ENCODE peak calls at places on chromosome 2, in five cellular contexts. S is HepG2, O is GM12878, E is K562, B is HCT116. Z is an unnamed sample.

GRCh38 chr2:238868616-238869292 is 20.9 kb downstream of the TWIST2 start:
- DNase-seq in S (peak), O (no peak), E (no peak), B (no peak), Z (peak)

GRCh38 chr2:95115418-95115817 is 6.2 kb downstream of the MRPS5 start:
- DNase-seq in S (peak), O (peak), E (peak), B (peak), Z (no peak)

GRCh38 chr2:40809156-40809555 is 357.3 kb upstream of the SLC8A1 start:
- DNase-seq in S (no peak), O (no peak), E (no peak), B (no peak), Z (no peak)

GRCh38 chr2:75100011-75100680 is 99.2 kb downstream of the TACR1 start:
- DNase-seq in S (no peak), O (no peak), E (no peak), B (no peak), Z (no peak)

GRCh38 chr2:212197776-212198175 is 340.8 kb downstream of the ERBB4 start:
- DNase-seq in S (no peak), O (no peak), E (no peak), B (no peak), Z (no peak)

GRCh38 chr2:156883828-156884615 is 373.5 kb upstream of the GALNT5 start:
- DNase-seq in S (no peak), O (no peak), E (no peak), B (no peak), Z (no peak)

GRCh38 chr2:46796843-46797625 is 118.6 kb downstream of the MCFD2 start:
- DNase-seq in S (no peak), O (no peak), E (no peak), B (no peak), Z (no peak)

GRCh38 chr2:17962874-17963273 is 84.4 kb downstream of the KCNS3 start:
- DNase-seq in S (no peak), O (no peak), E (no peak), B (no peak), Z (no peak)

GRCh38 chr2:65630643-65631042 is 198.2 kb upstream of the SPRED2 start:
- DNase-seq in S (no peak), O (no peak), E (no peak), B (no peak), Z (no peak)

GRCh38 chr2:102137138-102137537 is 5.4 kb upstream of the IL1R1 start:
- DNase-seq in S (no peak), O (no peak), E (no peak), B (no peak), Z (no peak)

GRCh38 chr2:105468655-105469042 is 69.8 kb upstream of the FHL2 start:
- DNase-seq in S (no peak), O (no peak), E (no peak), B (no peak), Z (no peak)

GRCh38 chr2:240509667-240510512 is 47.9 kb downstream of the ANKMY1 start:
- DNase-seq in S (no peak), O (no peak), E (no peak), B (no peak), Z (no peak)

GRCh38 chr2:8644605-8645175 is 37.2 kb upstream of the ID2 start:
- DNase-seq in S (no peak), O (no peak), E (peak), B (no peak), Z (no peak)

GRCh38 chr2:240252191-240252871 is 111.9 kb upstream of the OTOS start:
- DNase-seq in S (no peak), O (no peak), E (no peak), B (no peak), Z (no peak)

GRCh38 chr2:48424866-48425265 is 105.1 kb upstream of the STON1 start:
- DNase-seq in S (no peak), O (no peak), E (no peak), B (no peak), Z (no peak)

GRCh38 chr2:33395660-33396249 is 80.7 kb upstream of the RASGRP3 start:
- DNase-seq in S (peak), O (no peak), E (peak), B (peak), Z (no peak)

GRCh38 chr2:205024822-205025518 is 479.7 kb downstream of the PARD3B start:
- DNase-seq in S (peak), O (no peak), E (peak), B (peak), Z (peak)

GRCh38 chr2:85326946-85327756 is 638 bp downstream of the TGOLN2 start:
- DNase-seq in S (no peak), O (no peak), E (no peak), B (no peak), Z (no peak)

GRCh38 chr2:49616800-49617199 is 462.5 kb upstream of the FSHR start:
- DNase-seq in S (peak), O (no peak), E (no peak), B (no peak), Z (peak)

GRCh38 chr2:64260817-64261216 is 116.6 kb upstream of the PELI1 start:
- DNase-seq in S (no peak), O (peak), E (no peak), B (no peak), Z (no peak)

GRCh38 chr2:128787616-128788015 is 468.9 kb upstream of the HS6ST1 start:
- DNase-seq in S (no peak), O (no peak), E (no peak), B (no peak), Z (no peak)

GRCh38 chr2:54599326-54599710 is 124.1 kb upstream of the EML6 start:
- DNase-seq in S (no peak), O (no peak), E (no peak), B (no peak), Z (no peak)
- H3K27ac ChIP-seq in S (no peak), O (no peak), E (no peak), B (no peak), Z (no peak)

DNA sequence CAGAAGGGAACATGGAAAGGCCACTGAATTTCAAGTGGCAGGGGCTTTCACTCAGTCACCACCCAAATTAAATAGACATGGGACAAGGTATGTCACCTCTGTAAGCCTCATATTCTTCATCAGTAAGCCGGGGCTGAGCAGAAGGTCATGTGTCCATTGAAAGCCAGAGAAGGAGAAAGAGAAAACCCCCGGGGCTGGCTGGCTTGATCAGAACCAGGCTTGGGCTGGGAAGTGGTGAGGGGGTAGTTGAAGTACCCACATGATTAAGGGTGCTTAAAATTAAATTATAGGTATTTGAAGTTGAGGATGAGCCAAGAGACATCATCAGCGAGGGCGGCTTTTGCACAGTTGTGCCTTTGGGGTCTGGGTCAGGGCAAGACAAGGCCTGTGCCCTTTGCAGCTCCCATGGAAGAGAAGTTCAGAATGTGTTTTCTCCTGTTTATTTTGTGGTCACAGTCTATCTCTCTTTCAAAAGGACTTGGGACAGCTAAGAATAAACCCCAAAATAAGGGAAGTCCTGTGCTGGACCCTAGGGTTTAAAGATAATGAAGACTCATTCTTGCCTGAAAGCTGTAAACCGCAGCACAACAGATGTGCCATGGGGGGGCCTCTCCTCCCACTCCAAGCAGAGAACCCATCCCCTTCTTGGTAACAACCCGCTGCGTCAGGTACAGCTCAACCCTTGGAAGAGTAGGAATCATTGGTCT is 10.6 kb downstream of the DBI start:
- DNase-seq in S (no peak), O (no peak), E (no peak), B (no peak), Z (no peak)
- TF ChIP-seq REST in S (no peak), O (no peak), E (no peak), B (no peak), Z (no peak)

GRCh38 chr2:2719015-2719414 is 387.9 kb upstream of the MYT1L start:
- DNase-seq in S (no peak), O (no peak), E (no peak), B (no peak), Z (no peak)
- TF ChIP-seq SIN3A in S (no peak), O (no peak), E (no peak), B (no peak), Z (no peak)

DNA sequence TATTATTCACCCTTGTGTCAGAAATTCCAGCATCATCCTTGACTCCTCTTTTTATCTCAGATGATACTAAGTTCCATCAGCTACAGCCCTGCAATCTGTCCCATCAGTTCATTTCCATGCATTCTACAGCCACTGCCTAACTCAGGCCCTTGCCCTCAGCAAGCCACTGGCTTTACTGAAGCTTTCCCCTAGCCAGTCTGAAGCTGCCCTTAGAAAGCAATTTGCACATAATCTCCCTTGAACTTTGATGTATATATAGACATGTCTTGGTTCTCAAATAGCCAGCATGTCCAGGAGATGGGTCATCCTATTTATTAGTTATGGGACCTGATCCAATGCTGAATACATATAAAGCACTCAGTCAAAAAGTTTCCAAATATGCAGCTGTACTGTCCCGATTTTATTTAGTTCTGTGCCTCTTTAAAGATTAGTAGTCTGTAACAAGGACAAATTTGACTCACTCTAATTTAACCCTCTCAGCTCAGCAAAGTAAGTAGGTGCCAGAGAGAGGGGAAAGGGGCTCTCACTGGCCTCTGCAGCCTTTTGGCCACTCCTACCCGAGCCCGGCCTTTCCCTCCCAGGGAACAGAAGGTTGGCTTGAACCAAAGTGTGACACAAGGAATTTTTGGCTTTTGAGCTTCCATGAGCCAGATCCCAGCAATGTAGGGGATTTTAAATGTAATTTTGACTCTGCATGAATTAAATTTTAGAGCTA is 70.8 kb downstream of the CCDC93 start:
- DNase-seq in S (no peak), O (no peak), E (no peak), B (no peak), Z (no peak)
- H3K27ac ChIP-seq in S (no peak), O (no peak), E (no peak), B (no peak), Z (no peak)

DNA sequence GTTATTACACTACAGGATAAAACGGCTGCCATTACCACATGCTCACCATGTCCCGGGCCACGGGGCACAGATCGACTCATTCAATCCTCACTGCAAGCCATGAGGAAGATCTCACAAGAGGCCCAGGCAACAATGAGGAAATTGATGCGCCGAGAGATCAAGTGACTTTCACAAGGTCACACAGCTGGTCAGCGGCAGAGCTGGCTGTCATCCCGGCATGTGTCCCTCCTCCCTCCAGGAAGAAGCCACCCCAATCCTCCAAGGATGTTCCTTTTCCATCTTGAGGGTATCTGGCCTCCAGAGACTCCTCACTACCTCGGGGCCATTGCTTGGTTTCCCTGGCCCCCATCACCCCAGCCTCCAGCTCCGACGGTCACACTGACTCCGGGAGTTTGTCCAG is 65.3 kb upstream of the GLI2 start:
- DNase-seq in S (no peak), O (no peak), E (no peak), B (no peak), Z (no peak)
- TF ChIP-seq REST in S (no peak), O (no peak), E (no peak), B (no peak), Z (no peak)

GRCh38 chr2:120013569-120014223 is 819 bp downstream of the EPB41L5 start:
- DNase-seq in S (no peak), O (no peak), E (no peak), B (peak), Z (no peak)
- TF ChIP-seq SIN3A in S (no peak), O (no peak), E (no peak), B (no peak), Z (no peak)

GRCh38 chr2:159042115-159042850 is 73.8 kb downstream of the TANC1 start:
- DNase-seq in S (no peak), O (no peak), E (no peak), B (no peak), Z (no peak)
- H3K27ac ChIP-seq in S (no peak), O (no peak), E (no peak), B (no peak), Z (no peak)

Z was measured in Panc1.